ENCODE peak calls at places on chromosome 13, in five cellular contexts. One of them, this sample, is unnamed.
A peak's percentile ranks its signal among the peaks of the same experiment; 100 is the strongest.

GRCh38 chr13:24745516-24745860 is 18.5 kb upstream of the RNF17 start:
- DNase-seq in lower lobe of right lung: no peak
- DNase-seq in upper lobe of right lung: no peak
- DNase-seq in mammary epithelial cell: no peak
- DNase-seq in body of pancreas: no peak
- DNase-seq in this sample: no peak

GRCh38 chr13:84951128-84951527 is 848.1 kb downstream of the SLITRK6 start:
- DNase-seq in lower lobe of right lung: no peak
- DNase-seq in upper lobe of right lung: no peak
- DNase-seq in body of pancreas: no peak
- DNase-seq in mammary epithelial cell: peak; percentile 82
- DNase-seq in this sample: no peak

GRCh38 chr13:61779456-61779855 is 363.8 kb upstream of the PCDH20 start:
- DNase-seq in mammary epithelial cell: no peak
- DNase-seq in lower lobe of right lung: no peak
- DNase-seq in upper lobe of right lung: no peak
- DNase-seq in body of pancreas: no peak
- DNase-seq in this sample: no peak

GRCh38 chr13:113527272-113527958 is 36.9 kb upstream of the DCUN1D2 start:
- DNase-seq in lower lobe of right lung: no peak
- DNase-seq in body of pancreas: no peak
- DNase-seq in upper lobe of right lung: no peak
- DNase-seq in mammary epithelial cell: no peak
- DNase-seq in this sample: no peak

GRCh38 chr13:25575562-25575961 is 203.8 kb downstream of the ATP8A2 start:
- DNase-seq in mammary epithelial cell: no peak
- DNase-seq in upper lobe of right lung: no peak
- DNase-seq in body of pancreas: no peak
- DNase-seq in lower lobe of right lung: no peak
- DNase-seq in this sample: no peak

GRCh38 chr13:95133498-95133897 is 167.8 kb downstream of the ABCC4 start:
- DNase-seq in upper lobe of right lung: no peak
- DNase-seq in lower lobe of right lung: no peak
- DNase-seq in body of pancreas: no peak
- DNase-seq in mammary epithelial cell: no peak
- DNase-seq in this sample: no peak

GRCh38 chr13:74641586-74641985 is 507.4 kb upstream of the KLF12 start:
- DNase-seq in body of pancreas: no peak
- DNase-seq in upper lobe of right lung: no peak
- DNase-seq in mammary epithelial cell: peak; percentile 29
- DNase-seq in lower lobe of right lung: no peak
- DNase-seq in this sample: no peak

GRCh38 chr13:109781384-109782065 is 4.9 kb downstream of the IRS2 start:
- DNase-seq in body of pancreas: no peak
- DNase-seq in mammary epithelial cell: peak; percentile 56
- DNase-seq in upper lobe of right lung: no peak
- DNase-seq in lower lobe of right lung: no peak
- DNase-seq in this sample: no peak

GRCh38 chr13:80334582-80335260 is 6.2 kb downstream of the SPRY2 start:
- DNase-seq in body of pancreas: no peak
- DNase-seq in mammary epithelial cell: peak; percentile 60
- DNase-seq in upper lobe of right lung: no peak
- DNase-seq in lower lobe of right lung: no peak
- DNase-seq in this sample: no peak

GRCh38 chr13:73287871-73288270 is 229.1 kb downstream of the KLF5 start:
- DNase-seq in body of pancreas: no peak
- DNase-seq in upper lobe of right lung: no peak
- DNase-seq in mammary epithelial cell: no peak
- DNase-seq in lower lobe of right lung: no peak
- DNase-seq in this sample: no peak

GRCh38 chr13:112332727-112333126 is 43.4 kb upstream of the SPACA7 start:
- DNase-seq in lower lobe of right lung: no peak
- DNase-seq in body of pancreas: no peak
- DNase-seq in upper lobe of right lung: no peak
- DNase-seq in mammary epithelial cell: no peak
- DNase-seq in this sample: no peak
- H3K4me1 ChIP-seq in lower lobe of right lung: no peaks in the 10 kb centered on the region
- H3K4me1 ChIP-seq in body of pancreas: peaks cover 8% of the 10 kb centered on the region
- H3K4me1 ChIP-seq in upper lobe of right lung: no peaks in the 10 kb centered on the region
- H3K4me1 ChIP-seq in mammary epithelial cell: no peaks in the 10 kb centered on the region
- H3K4me1 ChIP-seq in this sample: no peaks in the 10 kb centered on the region

GRCh38 chr13:51638497-51638871 is 54.2 kb downstream of the WDFY2 start:
- DNase-seq in upper lobe of right lung: no peak
- DNase-seq in mammary epithelial cell: peak; percentile 43
- DNase-seq in lower lobe of right lung: no peak
- DNase-seq in body of pancreas: no peak
- DNase-seq in this sample: no peak

GRCh38 chr13:51636349-51636890 is 52.2 kb downstream of the WDFY2 start:
- DNase-seq in body of pancreas: peak; percentile 50
- DNase-seq in lower lobe of right lung: no peak
- DNase-seq in upper lobe of right lung: no peak
- DNase-seq in mammary epithelial cell: no peak
- DNase-seq in this sample: no peak

GRCh38 chr13:51635137-51635878 is 51.0 kb downstream of the WDFY2 start:
- DNase-seq in body of pancreas: no peak
- DNase-seq in mammary epithelial cell: no peak
- DNase-seq in lower lobe of right lung: no peak
- DNase-seq in upper lobe of right lung: no peak
- DNase-seq in this sample: no peak

GRCh38 chr13:51639171-51639570 is 54.9 kb downstream of the WDFY2 start:
- DNase-seq in mammary epithelial cell: no peak
- DNase-seq in upper lobe of right lung: no peak
- DNase-seq in body of pancreas: no peak
- DNase-seq in lower lobe of right lung: no peak
- DNase-seq in this sample: no peak

GRCh38 chr13:51637852-51638496 is 53.7 kb downstream of the WDFY2 start:
- DNase-seq in lower lobe of right lung: no peak
- DNase-seq in body of pancreas: no peak
- DNase-seq in mammary epithelial cell: no peak
- DNase-seq in upper lobe of right lung: no peak
- DNase-seq in this sample: no peak
- H3K4me1 ChIP-seq in lower lobe of right lung: peaks cover 20% of the 10 kb centered on the region
- H3K4me1 ChIP-seq in body of pancreas: peaks cover 68% of the 10 kb centered on the region
- H3K4me1 ChIP-seq in mammary epithelial cell: peaks cover 25% of the 10 kb centered on the region
- H3K4me1 ChIP-seq in upper lobe of right lung: peaks cover 17% of the 10 kb centered on the region
- H3K4me1 ChIP-seq in this sample: peaks cover 19% of the 10 kb centered on the region

GRCh38 chr13:47268270-47268669 is 371.4 kb upstream of the HTR2A start:
- DNase-seq in lower lobe of right lung: no peak
- DNase-seq in upper lobe of right lung: no peak
- DNase-seq in mammary epithelial cell: no peak
- DNase-seq in body of pancreas: no peak
- DNase-seq in this sample: no peak
- H3K4me1 ChIP-seq in lower lobe of right lung: no peaks in the 10 kb centered on the region
- H3K4me1 ChIP-seq in upper lobe of right lung: no peaks in the 10 kb centered on the region
- H3K4me1 ChIP-seq in mammary epithelial cell: no peaks in the 10 kb centered on the region
- H3K4me1 ChIP-seq in body of pancreas: no peaks in the 10 kb centered on the region
- H3K4me1 ChIP-seq in this sample: no peaks in the 10 kb centered on the region

GRCh38 chr13:102567857-102568256 is 28.9 kb upstream of the TPP2 start:
- DNase-seq in mammary epithelial cell: no peak
- DNase-seq in upper lobe of right lung: no peak
- DNase-seq in lower lobe of right lung: no peak
- DNase-seq in body of pancreas: no peak
- DNase-seq in this sample: no peak

GRCh38 chr13:102566513-102566912 is 30.3 kb upstream of the TPP2 start:
- DNase-seq in lower lobe of right lung: no peak
- DNase-seq in mammary epithelial cell: no peak
- DNase-seq in body of pancreas: no peak
- DNase-seq in upper lobe of right lung: no peak
- DNase-seq in this sample: no peak

GRCh38 chr13:102561933-102562332 is 34.9 kb upstream of the TPP2 start:
- DNase-seq in body of pancreas: no peak
- DNase-seq in upper lobe of right lung: no peak
- DNase-seq in lower lobe of right lung: no peak
- DNase-seq in mammary epithelial cell: peak; percentile 64
- DNase-seq in this sample: no peak

GRCh38 chr13:102564564-102564963 is 32.2 kb upstream of the TPP2 start:
- DNase-seq in body of pancreas: no peak
- DNase-seq in mammary epithelial cell: no peak
- DNase-seq in upper lobe of right lung: no peak
- DNase-seq in lower lobe of right lung: no peak
- DNase-seq in this sample: no peak

DNA sequence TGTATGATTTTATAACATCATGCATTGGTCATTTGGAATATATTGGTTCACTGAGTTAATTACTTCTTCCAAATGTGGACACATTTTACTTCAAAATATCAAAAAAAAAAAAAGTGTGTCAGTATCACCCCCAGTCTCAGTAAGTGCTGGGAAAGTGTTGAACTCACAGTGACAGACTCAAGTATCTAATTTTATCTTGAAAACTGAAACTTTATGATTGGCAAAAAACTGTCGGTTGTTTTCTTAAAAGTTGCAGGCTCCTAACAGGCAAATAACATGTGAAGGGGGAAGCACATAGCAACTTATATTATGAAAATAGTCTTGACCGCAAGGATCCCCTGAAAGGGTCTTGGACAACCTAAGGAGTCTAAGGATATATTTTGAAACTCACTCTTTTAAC is 33.5 kb upstream of the TPP2 start:
- DNase-seq in lower lobe of right lung: no peak
- DNase-seq in body of pancreas: no peak
- DNase-seq in upper lobe of right lung: no peak
- DNase-seq in mammary epithelial cell: no peak
- DNase-seq in this sample: no peak
- H3K4me1 ChIP-seq in lower lobe of right lung: no peaks in the 10 kb centered on the region
- H3K4me1 ChIP-seq in body of pancreas: no peaks in the 10 kb centered on the region
- H3K4me1 ChIP-seq in upper lobe of right lung: no peaks in the 10 kb centered on the region
- H3K4me1 ChIP-seq in mammary epithelial cell: peaks cover 5% of the 10 kb centered on the region
- H3K4me1 ChIP-seq in this sample: no peaks in the 10 kb centered on the region

GRCh38 chr13:32311188-32311897 is 3.8 kb downstream of the ZAR1L start:
- DNase-seq in mammary epithelial cell: no peak
- DNase-seq in lower lobe of right lung: no peak
- DNase-seq in body of pancreas: no peak
- DNase-seq in upper lobe of right lung: no peak
- DNase-seq in this sample: no peak
- H3K4me1 ChIP-seq in mammary epithelial cell: peaks cover 5% of the 10 kb centered on the region
- H3K4me1 ChIP-seq in lower lobe of right lung: peaks cover 14% of the 10 kb centered on the region
- H3K4me1 ChIP-seq in body of pancreas: peaks cover 10% of the 10 kb centered on the region
- H3K4me1 ChIP-seq in upper lobe of right lung: peaks cover 15% of the 10 kb centered on the region
- H3K4me1 ChIP-seq in this sample: peaks cover 27% of the 10 kb centered on the region

DNA sequence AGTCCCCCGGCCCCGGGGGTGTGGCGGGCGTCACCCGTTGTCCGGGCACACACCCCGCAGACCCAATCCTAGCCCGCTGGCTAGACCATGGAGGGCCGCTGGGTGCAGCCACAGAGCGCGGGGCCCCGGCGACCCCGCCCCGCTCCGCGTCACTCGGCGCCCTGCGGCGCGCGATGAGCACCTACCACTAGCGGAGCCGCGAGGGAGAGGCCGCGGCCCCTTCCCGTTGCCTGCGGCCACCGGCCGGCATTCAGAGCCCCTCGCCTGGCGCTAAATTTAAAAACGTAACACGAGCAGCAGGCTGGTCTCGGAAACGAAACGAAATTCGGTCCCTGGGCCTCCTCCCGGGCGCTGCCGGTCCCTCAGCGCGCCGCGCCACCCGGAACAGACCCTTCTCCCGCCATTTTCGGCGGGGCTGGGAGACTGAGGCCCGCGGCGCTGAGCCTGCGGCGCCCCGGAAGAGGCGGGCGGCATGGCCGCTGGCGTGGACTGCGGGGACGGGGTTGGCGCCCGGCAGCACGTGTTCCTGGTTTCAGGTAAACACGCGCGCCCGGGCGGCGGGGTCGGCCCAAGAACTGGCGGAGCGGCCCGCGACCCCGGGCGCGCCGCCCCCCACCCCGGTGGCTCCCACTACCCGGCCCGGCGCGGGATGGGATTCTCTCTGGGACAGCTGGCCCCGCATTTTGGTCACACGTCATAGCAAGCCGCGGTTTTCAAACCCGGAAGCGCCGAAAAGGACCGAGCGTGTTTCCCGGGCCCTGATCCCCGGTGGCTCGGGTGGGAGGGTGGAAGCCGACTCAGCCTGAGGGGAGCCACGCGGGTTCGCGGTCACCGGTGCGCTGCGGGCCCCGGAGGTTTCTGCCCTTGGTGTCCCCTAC is at the start of gene RNASEH2B:
- DNase-seq in body of pancreas: peak; percentile 70
- DNase-seq in lower lobe of right lung: peak; percentile 85
- DNase-seq in upper lobe of right lung: peak; percentile 90
- DNase-seq in mammary epithelial cell: peak; percentile 40
- DNase-seq in this sample: peak; percentile 76
- H3K4me1 ChIP-seq in body of pancreas: peaks cover 21% of the 10 kb centered on the region
- H3K4me1 ChIP-seq in lower lobe of right lung: peaks cover 35% of the 10 kb centered on the region
- H3K4me1 ChIP-seq in upper lobe of right lung: peaks cover 28% of the 10 kb centered on the region
- H3K4me1 ChIP-seq in mammary epithelial cell: peaks cover 19% of the 10 kb centered on the region
- H3K4me1 ChIP-seq in this sample: peaks cover 12% of the 10 kb centered on the region

DNA sequence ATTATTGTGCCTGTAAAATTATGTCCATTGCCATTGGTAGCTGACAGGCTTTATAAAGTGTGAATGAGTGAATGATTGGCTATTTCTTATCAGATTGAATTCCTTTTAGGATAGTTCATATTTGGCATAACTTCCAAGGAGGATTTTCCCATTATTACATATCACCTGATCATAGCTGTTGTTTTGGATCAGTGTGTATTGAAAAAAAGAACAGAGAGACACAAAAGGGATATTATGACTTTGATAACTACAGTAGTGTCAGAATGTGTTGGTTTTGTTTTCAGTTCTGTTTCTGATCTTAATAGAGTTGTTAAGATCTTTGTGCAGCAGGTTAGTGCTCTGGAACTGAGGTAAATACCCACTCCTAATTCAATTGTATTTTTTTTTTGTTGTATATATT is 103.8 kb downstream of the LRCH1 start:
- DNase-seq in lower lobe of right lung: no peak
- DNase-seq in mammary epithelial cell: no peak
- DNase-seq in body of pancreas: no peak
- DNase-seq in upper lobe of right lung: no peak
- DNase-seq in this sample: no peak
- H3K4me1 ChIP-seq in lower lobe of right lung: peaks cover 29% of the 10 kb centered on the region
- H3K4me1 ChIP-seq in mammary epithelial cell: peaks cover 19% of the 10 kb centered on the region
- H3K4me1 ChIP-seq in body of pancreas: peaks cover 48% of the 10 kb centered on the region
- H3K4me1 ChIP-seq in upper lobe of right lung: peaks cover 33% of the 10 kb centered on the region
- H3K4me1 ChIP-seq in this sample: peaks cover 30% of the 10 kb centered on the region

GRCh38 chr13:29505950-29506349 is 89.5 kb downstream of the SLC7A1 start:
- DNase-seq in upper lobe of right lung: peak; percentile 35
- DNase-seq in lower lobe of right lung: no peak
- DNase-seq in body of pancreas: no peak
- DNase-seq in mammary epithelial cell: no peak
- DNase-seq in this sample: no peak

GRCh38 chr13:29509999-29510586 is 85.4 kb downstream of the SLC7A1 start:
- DNase-seq in upper lobe of right lung: no peak
- DNase-seq in lower lobe of right lung: no peak
- DNase-seq in mammary epithelial cell: no peak
- DNase-seq in body of pancreas: no peak
- DNase-seq in this sample: no peak

GRCh38 chr13:29507356-29507755 is 88.1 kb downstream of the SLC7A1 start:
- DNase-seq in lower lobe of right lung: no peak
- DNase-seq in body of pancreas: peak; percentile 63
- DNase-seq in upper lobe of right lung: peak; percentile 46
- DNase-seq in mammary epithelial cell: no peak
- DNase-seq in this sample: no peak

GRCh38 chr13:29508874-29509249 is 86.6 kb downstream of the SLC7A1 start:
- DNase-seq in upper lobe of right lung: no peak
- DNase-seq in body of pancreas: no peak
- DNase-seq in mammary epithelial cell: no peak
- DNase-seq in lower lobe of right lung: no peak
- DNase-seq in this sample: no peak

GRCh38 chr13:29508130-29508873 is 87.2 kb downstream of the SLC7A1 start:
- DNase-seq in lower lobe of right lung: peak; percentile 83
- DNase-seq in body of pancreas: peak; percentile 87
- DNase-seq in upper lobe of right lung: peak; percentile 88
- DNase-seq in mammary epithelial cell: peak; percentile 42
- DNase-seq in this sample: peak; percentile 76
- H3K4me1 ChIP-seq in lower lobe of right lung: no peaks in the 10 kb centered on the region
- H3K4me1 ChIP-seq in body of pancreas: peaks cover 5% of the 10 kb centered on the region
- H3K4me1 ChIP-seq in upper lobe of right lung: no peaks in the 10 kb centered on the region
- H3K4me1 ChIP-seq in mammary epithelial cell: no peaks in the 10 kb centered on the region
- H3K4me1 ChIP-seq in this sample: no peaks in the 10 kb centered on the region

GRCh38 chr13:21683034-21683733 is 12.3 kb downstream of the FGF9 start:
- DNase-seq in lower lobe of right lung: no peak
- DNase-seq in body of pancreas: no peak
- DNase-seq in upper lobe of right lung: no peak
- DNase-seq in mammary epithelial cell: peak; percentile 96
- DNase-seq in this sample: no peak
- H3K4me1 ChIP-seq in lower lobe of right lung: no peaks in the 10 kb centered on the region
- H3K4me1 ChIP-seq in body of pancreas: no peaks in the 10 kb centered on the region
- H3K4me1 ChIP-seq in upper lobe of right lung: no peaks in the 10 kb centered on the region
- H3K4me1 ChIP-seq in mammary epithelial cell: peaks cover 33% of the 10 kb centered on the region
- H3K4me1 ChIP-seq in this sample: no peaks in the 10 kb centered on the region

This sample was measured in left lung.